ENCODE peak calls at places on chromosome 5, in six cellular contexts. I is NCI-H1417 treated with DMSO at 0.1 percent for 48 hours; T is NB4; G is NAMALWA; P is T-cell; R is stimulated activated naive CD4-positive, alpha-beta T cell. L is an unnamed sample.

GRCh38 chr5:111389390-111390082 is 122.8 kb downstream of the STARD4 start:
- DNase-seq in T (no peak), P (no peak), R (no peak), G (no peak), I (no peak), L (no peak)

GRCh38 chr5:152673601-152674000 is 268.5 kb upstream of the NMUR2 start:
- DNase-seq in P (no peak), T (no peak), G (no peak), R (no peak), I (no peak), L (no peak)

GRCh38 chr5:378976-379742 is 57.6 kb downstream of the AHRR start:
- DNase-seq in R (no peak), G (no peak), T (peak), I (no peak), P (no peak), L (no peak)

GRCh38 chr5:2106721-2107120 is 224.0 kb upstream of the IRX4 start:
- DNase-seq in R (no peak), T (no peak), G (no peak), I (no peak), P (no peak), L (no peak)

GRCh38 chr5:32307769-32308194 is 5.0 kb downstream of the MTMR12 start:
- DNase-seq in I (no peak), G (no peak), P (no peak), T (no peak), R (no peak), L (no peak)

GRCh38 chr5:73388371-73388684 is 60.2 kb downstream of the FOXD1 start:
- DNase-seq in T (no peak), G (no peak), P (no peak), I (no peak), R (no peak), L (no peak)

GRCh38 chr5:14714706-14715105 is 50.2 kb downstream of the OTULIN start:
- DNase-seq in T (no peak), R (no peak), G (no peak), I (no peak), P (no peak), L (no peak)

GRCh38 chr5:91206734-91207133 is 176.4 kb downstream of the ARRDC3 start:
- DNase-seq in T (no peak), I (no peak), G (no peak), P (no peak), R (no peak), L (no peak)

GRCh38 chr5:137461636-137462596 is 37.2 kb downstream of the SPOCK1 start:
- DNase-seq in P (no peak), G (no peak), T (no peak), R (no peak), I (no peak), L (no peak)

GRCh38 chr5:74765201-74765600 is 1.7 kb downstream of the GFM2 start:
- DNase-seq in I (no peak), P (no peak), R (no peak), G (peak), T (no peak), L (no peak)

GRCh38 chr5:143390941-143391340 is 12.5 kb downstream of the NR3C1 start:
- DNase-seq in I (no peak), P (no peak), R (no peak), G (no peak), T (no peak), L (no peak)

GRCh38 chr5:102154291-102154690 is 141.8 kb downstream of the SLCO4C1 start:
- DNase-seq in I (no peak), P (no peak), T (no peak), R (no peak), G (no peak), L (no peak)

GRCh38 chr5:54146390-54146789 is 164.0 kb downstream of the ARL15 start:
- DNase-seq in I (no peak), R (no peak), T (no peak), G (no peak), P (no peak), L (no peak)